ENCODE peak calls at places on chromosomes 6 and 20, in eight cellular contexts. F is NCI-H526 treated with DMSO at 0.1 percent for 48 hours; B is aorta; Z is mesendoderm; W is WTC11; N is iris pigment epithelial cell; U is DMS 273 treated with DMSO at 0.1 percent for 48 hours; J is stimulated activated CD8-positive, alpha-beta memory T cell treated with anti-CD3 and anti-CD28 coated beads, Interleukin-4, amount 100 ng/mL, for 24 hours. O is an unnamed sample.

GRCh38 chr20:51220293-51220706 is 197.4 kb upstream of the KCNG1 start:
- DNase-seq in F (no peak), B (peak), Z (peak), W (peak), N (no peak), U (no peak), J (peak), O (peak)

GRCh38 chr6:128491041-128491642 is 29.3 kb downstream of the PTPRK start:
- DNase-seq in F (no peak), B (no peak), Z (peak), W (no peak), N (peak), U (no peak), J (no peak), O (no peak)

GRCh38 chr6:71349395-71349794 is 60.8 kb downstream of the OGFRL1 start:
- DNase-seq in F (peak), B (no peak), Z (peak), W (no peak), N (peak), U (peak), J (no peak), O (no peak)

GRCh38 chr6:7909323-7910276 is 988 bp downstream of the TXNDC5 start:
- DNase-seq in F (peak), B (peak), Z (peak), W (peak), N (peak), U (peak), J (peak), O (peak)

GRCh38 chr20:45459606-45460005 is 9.9 kb upstream of the WFDC2 start:
- DNase-seq in F (no peak), B (no peak), Z (no peak), W (no peak), N (no peak), U (no peak), J (no peak), O (no peak)

GRCh38 chr6:1763411-1763810 is 153.7 kb downstream of the FOXC1 start:
- DNase-seq in F (no peak), B (no peak), Z (no peak), W (no peak), N (peak), U (no peak), J (no peak), O (no peak)

GRCh38 chr20:48215536-48215935 is 430.3 kb upstream of the SULF2 start:
- DNase-seq in F (no peak), B (no peak), Z (no peak), W (peak), N (no peak), U (no peak), J (no peak), O (no peak)

GRCh38 chr20:52497731-52498130 is 306.2 kb upstream of the ZFP64 start:
- DNase-seq in F (no peak), B (no peak), Z (no peak), W (no peak), N (peak), U (no peak), J (no peak), O (no peak)

GRCh38 chr6:42702200-42702599 is 20.2 kb downstream of the PRPH2 start:
- DNase-seq in F (no peak), B (no peak), Z (peak), W (no peak), N (peak), U (no peak), J (no peak), O (no peak)

GRCh38 chr6:113684382-113684901 is 172.7 kb upstream of the MARCKS start:
- DNase-seq in F (no peak), B (no peak), Z (peak), W (no peak), N (peak), U (no peak), J (no peak), O (no peak)

GRCh38 chr6:165119231-165120020 is 190.0 kb downstream of the C6orf118 start:
- DNase-seq in F (no peak), B (no peak), Z (peak), W (no peak), N (no peak), U (no peak), J (no peak), O (no peak)

GRCh38 chr20:2693996-2694471 is 1.5 kb downstream of the EBF4 start:
- DNase-seq in F (no peak), B (peak), Z (no peak), W (no peak), N (no peak), U (no peak), J (no peak), O (no peak)

GRCh38 chr6:38720295-38720694 is 5.2 kb downstream of the DNAH8 start:
- DNase-seq in F (no peak), B (no peak), Z (peak), W (no peak), N (peak), U (no peak), J (no peak), O (no peak)

GRCh38 chr6:38843798-38844197 is 128.7 kb downstream of the DNAH8 start:
- DNase-seq in F (no peak), B (no peak), Z (peak), W (peak), N (no peak), U (no peak), J (no peak), O (no peak)

GRCh38 chr20:17473662-17474061 is 57.5 kb downstream of the BFSP1 start:
- DNase-seq in F (no peak), B (no peak), Z (no peak), W (no peak), N (no peak), U (no peak), J (no peak), O (no peak)

GRCh38 chr20:49245921-49246740 is 26.9 kb downstream of the DDX27 start:
- DNase-seq in F (peak), B (no peak), Z (peak), W (no peak), N (peak), U (no peak), J (no peak), O (peak)

GRCh38 chr20:10469599-10469998 is 34.5 kb downstream of the SLX4IP start:
- DNase-seq in F (peak), B (no peak), Z (peak), W (no peak), N (peak), U (peak), J (no peak), O (no peak)

GRCh38 chr6:37276916-37277509 is 19.1 kb upstream of the TMEM217 start:
- DNase-seq in F (no peak), B (no peak), Z (no peak), W (no peak), N (no peak), U (no peak), J (no peak), O (no peak)

GRCh38 chr6:92810913-92811312 is 608.4 kb downstream of the EPHA7 start:
- DNase-seq in F (peak), B (no peak), Z (peak), W (peak), N (peak), U (no peak), J (no peak), O (no peak)

GRCh38 chr20:45354423-45355208 is 6.4 kb upstream of the SDC4 start:
- DNase-seq in F (no peak), B (no peak), Z (no peak), W (no peak), N (peak), U (no peak), J (no peak), O (no peak)

GRCh38 chr6:159038914-159039884 is 5.6 kb downstream of the TAGAP start:
- DNase-seq in F (no peak), B (no peak), Z (no peak), W (no peak), N (peak), U (no peak), J (no peak), O (no peak)

GRCh38 chr6:137416376-137417109 is 77.7 kb downstream of the OLIG3 start:
- DNase-seq in F (no peak), B (no peak), Z (peak), W (no peak), N (peak), U (no peak), J (no peak), O (no peak)

GRCh38 chr6:137921823-137922222 is 54.8 kb downstream of the TNFAIP3 start:
- DNase-seq in F (no peak), B (no peak), Z (no peak), W (peak), N (no peak), U (no peak), J (no peak), O (no peak)

GRCh38 chr6:158575550-158575949 is 15.7 kb downstream of the TMEM181 start:
- DNase-seq in F (no peak), B (no peak), Z (no peak), W (no peak), N (no peak), U (no peak), J (no peak), O (no peak)

GRCh38 chr6:119479860-119480655 is 130.5 kb upstream of the MAN1A1 start:
- DNase-seq in F (no peak), B (no peak), Z (no peak), W (no peak), N (peak), U (no peak), J (no peak), O (no peak)